ENCODE peak calls at places on chromosomes 11 and 22, in seven cellular contexts. P is hypothalamus; E is effector memory CD4-positive, alpha-beta T cell; O is NCI-H2081; S is testis; Q is HL-60; H is cardiac fibroblast. C is an unnamed sample.

GRCh38 chr22:37638351-37639069 is 959 bp upstream of the SH3BP1 start:
- DNase-seq in P (no peak), E (no peak), O (no peak), S (no peak), Q (no peak), H (no peak), C (no peak)

GRCh38 chr11:12110714-12111481 is 508 bp downstream of the MICAL2 start:
- DNase-seq in P (no peak), E (no peak), O (peak), S (peak), Q (no peak), H (peak), C (peak)

GRCh38 chr11:64654958-64655541 is 64.0 kb downstream of the SLC22A12 start:
- DNase-seq in P (no peak), E (no peak), O (no peak), S (no peak), Q (peak), H (no peak), C (no peak)

GRCh38 chr11:70131606-70132190 is 53.6 kb downstream of the ANO1 start:
- DNase-seq in P (no peak), E (no peak), O (no peak), S (no peak), Q (no peak), H (no peak), C (no peak)

GRCh38 chr11:122656073-122656630 is 630 bp downstream of the UBASH3B start:
- DNase-seq in P (no peak), E (peak), O (peak), S (peak), Q (no peak), H (peak), C (peak)

GRCh38 chr11:7613394-7613720 is 59.9 kb downstream of the CYB5R2 start:
- DNase-seq in P (no peak), E (no peak), O (no peak), S (no peak), Q (no peak), H (no peak), C (no peak)

GRCh38 chr11:59197990-59198389 is 14.7 kb downstream of the MPEG1 start:
- DNase-seq in P (peak), E (no peak), O (no peak), S (peak), Q (no peak), H (peak), C (no peak)

GRCh38 chr22:38266120-38266519 is 6.7 kb downstream of the TMEM184B start:
- DNase-seq in P (no peak), E (no peak), O (no peak), S (peak), Q (no peak), H (peak), C (no peak)

GRCh38 chr22:41352058-41352457 is 29.7 kb upstream of the TEF start:
- DNase-seq in P (no peak), E (no peak), O (no peak), S (no peak), Q (no peak), H (peak), C (no peak)

GRCh38 chr22:22111267-22111751 is 128.7 kb upstream of the TOP3B start:
- DNase-seq in P (no peak), E (no peak), O (no peak), S (no peak), Q (no peak), H (peak), C (no peak)

GRCh38 chr11:47121731-47122130 is 54.9 kb downstream of the ARFGAP2 start:
- DNase-seq in P (no peak), E (no peak), O (no peak), S (no peak), Q (no peak), H (no peak), C (no peak)

GRCh38 chr22:44405661-44406060 is 92.4 kb downstream of the RTL6 start:
- DNase-seq in P (no peak), E (no peak), O (no peak), S (no peak), Q (no peak), H (no peak), C (no peak)

GRCh38 chr11:47854667-47855066 is 6.5 kb upstream of the NUP160 start:
- DNase-seq in P (no peak), E (no peak), O (no peak), S (no peak), Q (no peak), H (no peak), C (no peak)

GRCh38 chr11:18457435-18457834 is 1.8 kb downstream of the LDHAL6A start:
- DNase-seq in P (no peak), E (no peak), O (no peak), S (no peak), Q (no peak), H (peak), C (no peak)

GRCh38 chr11:87368876-87369480 is 331.2 kb downstream of the TMEM135 start:
- DNase-seq in P (no peak), E (no peak), O (peak), S (no peak), Q (no peak), H (peak), C (no peak)

GRCh38 chr22:37904572-37905533 is 1.2 kb upstream of the MICALL1 start:
- DNase-seq in P (no peak), E (no peak), O (no peak), S (no peak), Q (peak), H (peak), C (no peak)

GRCh38 chr22:36838119-36839030 is 21.5 kb upstream of the PVALB start:
- DNase-seq in P (no peak), E (no peak), O (no peak), S (no peak), Q (no peak), H (no peak), C (no peak)

GRCh38 chr11:44842219-44842618 is 108.5 kb downstream of the TP53I11 start:
- DNase-seq in P (no peak), E (no peak), O (no peak), S (no peak), Q (no peak), H (peak), C (no peak)

GRCh38 chr11:63769044-63769718 is 606 bp upstream of the ZFTA start:
- DNase-seq in P (no peak), E (peak), O (no peak), S (peak), Q (no peak), H (peak), C (no peak)